ENCODE peak calls at places on chromosomes 6 and 20, in eight cellular contexts. J, C, P, U, A, R, V and W are unnamed samples.

GRCh38 chr20:33915726-33916331 is 77.9 kb upstream of the RALY start:
- DNase-seq in A (peak), C (peak), J (no peak), V (peak), P (peak), R (no peak), U (no peak), W (peak)

GRCh38 chr6:160931378-160932343 is 59.9 kb upstream of the MAP3K4 start:
- DNase-seq in A (no peak), C (no peak), J (no peak), P (no peak), U (no peak), V (no peak), R (no peak), W (no peak)

GRCh38 chr20:46810442-46811327 is 84.0 kb upstream of the EYA2 start:
- DNase-seq in P (no peak), U (no peak), R (no peak), A (no peak), J (no peak), V (no peak), C (no peak), W (no peak)

GRCh38 chr6:168231393-168231957 is 88.1 kb downstream of the DACT2 start:
- DNase-seq in U (no peak), C (no peak), R (no peak), A (no peak), J (no peak), V (no peak), P (no peak), W (no peak)

GRCh38 chr6:159980474-159980873 is 11.6 kb downstream of the IGF2R start:
- DNase-seq in J (no peak), P (no peak), C (no peak), U (no peak), A (no peak), R (no peak), V (no peak), W (no peak)

GRCh38 chr6:21928715-21929298 is 335.3 kb downstream of the SOX4 start:
- DNase-seq in R (no peak), V (no peak), C (no peak), A (no peak), J (no peak), U (no peak), P (no peak), W (no peak)

GRCh38 chr20:9422335-9422734 is 92.1 kb upstream of the LAMP5 start:
- DNase-seq in R (no peak), J (no peak), V (no peak), C (no peak), P (no peak), U (no peak), A (no peak), W (no peak)

GRCh38 chr6:7047966-7048365 is 59.8 kb upstream of the RREB1 start:
- DNase-seq in A (no peak), P (no peak), U (no peak), J (peak), V (no peak), C (no peak), R (peak), W (no peak)

GRCh38 chr20:21450572-21450971 is 53.2 kb upstream of the NKX2-4 start:
- DNase-seq in P (peak), V (no peak), C (no peak), U (no peak), A (no peak), J (no peak), R (peak), W (no peak)

GRCh38 chr20:61140576-61140975 is 111.5 kb upstream of the CDH4 start:
- DNase-seq in V (no peak), R (no peak), J (no peak), A (no peak), P (no peak), U (no peak), C (no peak), W (no peak)

GRCh38 chr6:3308106-3308505 is 49.4 kb downstream of the PSMG4 start:
- DNase-seq in V (no peak), U (peak), R (no peak), A (no peak), P (no peak), C (no peak), J (no peak), W (no peak)